ENCODE peak calls at places on chromosomes 3 and 15, in ten cellular contexts. S is mammary epithelial cell, I is left lung, O is astrocyte, T is NB4, G is foreskin fibroblast, F is cardiac fibroblast, B is fibroblast of the aortic adventitia, P is colonic mucosa, C is breast epithelium. U is an unnamed sample.
A peak's percentile ranks its signal among the peaks of the same experiment; 100 is the strongest.

GRCh38 chr15:36951747-36952247 is 148.6 kb downstream of the MEIS2 start:
- DNase-seq in S (peak; percentile 11), I (no peak), O (peak; percentile 99), T (no peak), G (peak; percentile 68), F (peak; percentile 52), B (peak; percentile 69), P (no peak), C (no peak), U (peak; percentile 93)

GRCh38 chr3:172082820-172083513 is 43.6 kb downstream of the FNDC3B start:
- DNase-seq in S (no peak), I (no peak), O (no peak), T (no peak), G (no peak), F (no peak), B (no peak), P (no peak), C (no peak), U (no peak)

GRCh38 chr3:62669161-62669560 is 206.1 kb downstream of the CADPS start:
- DNase-seq in S (no peak), I (no peak), O (no peak), T (no peak), G (no peak), F (no peak), B (no peak), P (no peak), C (no peak), U (no peak)

GRCh38 chr15:90571063-90571541 is 41.4 kb downstream of the CRTC3 start:
- DNase-seq in S (no peak), I (no peak), O (no peak), T (peak; percentile 55), G (peak; percentile 45), F (peak; percentile 66), B (peak; percentile 25), P (peak; percentile 85), C (peak; percentile 60), U (peak; percentile 55)

GRCh38 chr3:197539651-197540051 is 16.1 kb downstream of the BDH1 start:
- DNase-seq in S (peak; percentile 91), I (no peak), O (no peak), T (no peak), G (no peak), F (no peak), B (no peak), P (peak; percentile 84), C (no peak), U (no peak)

GRCh38 chr3:16404349-16404895 is 109.1 kb downstream of the RFTN1 start:
- DNase-seq in S (no peak), I (no peak), O (no peak), T (no peak), G (no peak), F (no peak), B (no peak), P (no peak), C (no peak), U (no peak)

GRCh38 chr3:120931593-120931992 is 23.6 kb downstream of the STXBP5L start:
- DNase-seq in S (no peak), I (no peak), O (no peak), T (no peak), G (no peak), F (no peak), B (no peak), P (no peak), C (no peak), U (no peak)

GRCh38 chr3:11335056-11335608 is 62.9 kb downstream of the ATG7 start:
- DNase-seq in S (peak; percentile 62), I (no peak), O (peak; percentile 50), T (peak; percentile 73), G (peak; percentile 60), F (peak; percentile 88), B (peak; percentile 88), P (peak; percentile 23), C (no peak), U (peak; percentile 76)

GRCh38 chr3:55267206-55267930 is 219.7 kb downstream of the WNT5A start:
- DNase-seq in S (peak; percentile 14), I (no peak), O (peak; percentile 40), T (no peak), G (no peak), F (peak; percentile 71), B (no peak), P (no peak), C (no peak), U (peak; percentile 83)

DNA sequence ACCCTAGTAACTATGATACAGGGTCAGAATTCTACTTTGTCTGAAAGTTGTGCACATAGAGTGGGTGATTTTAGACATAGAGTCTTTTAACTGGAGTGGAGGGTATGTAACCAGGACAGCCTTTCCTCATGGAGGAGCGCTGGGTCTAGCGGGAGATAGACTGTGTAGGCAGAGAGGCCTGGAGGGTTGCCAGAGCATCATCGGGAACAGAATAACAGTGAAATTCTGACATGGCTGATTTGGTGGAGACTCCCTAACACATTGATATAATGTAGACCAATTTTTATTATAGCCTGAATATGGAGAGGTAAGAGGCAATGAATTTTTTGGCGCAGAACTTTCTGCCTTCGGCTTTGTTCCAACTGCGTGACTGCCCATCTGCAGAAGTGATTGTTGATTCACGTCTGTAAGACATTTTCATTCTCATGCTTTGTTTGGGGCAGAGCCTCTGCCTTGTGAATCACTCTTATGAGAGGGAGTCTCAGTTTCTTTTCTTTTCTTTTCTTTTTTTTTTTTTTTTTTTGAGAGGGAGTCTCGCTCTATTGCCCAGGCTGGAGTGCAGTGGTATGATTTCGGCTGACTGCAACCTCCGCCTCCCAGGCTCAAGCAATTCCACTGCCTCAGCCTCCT is 16.0 kb downstream of the LPP start:
- DNase-seq in S (no peak), I (no peak), O (no peak), T (no peak), G (no peak), F (peak; percentile 67), B (no peak), P (no peak), C (no peak), U (peak; percentile 37)
- H3K4me3 ChIP-seq in S (no peak overlapping the region), I (no peak overlapping the region), O (no peak overlapping the region), T (no peak overlapping the region), G (no peak overlapping the region), F (no peak overlapping the region), B (no peak overlapping the region), P (no peak overlapping the region), C (no peak overlapping the region), U (no peak overlapping the region)

GRCh38 chr3:72011495-72011894 is 226.5 kb upstream of the PROK2 start:
- DNase-seq in S (peak; percentile 27), I (no peak), O (peak; percentile 88), T (no peak), G (peak; percentile 68), F (peak; percentile 81), B (peak; percentile 94), P (no peak), C (no peak), U (peak; percentile 97)

GRCh38 chr3:72012376-72012775 is 227.4 kb upstream of the PROK2 start:
- DNase-seq in S (no peak), I (no peak), O (no peak), T (no peak), G (no peak), F (no peak), B (no peak), P (no peak), C (no peak), U (no peak)

GRCh38 chr3:72008226-72008996 is 223.5 kb upstream of the PROK2 start:
- DNase-seq in S (peak; percentile 20), I (no peak), O (no peak), T (peak; percentile 59), G (peak; percentile 71), F (peak; percentile 91), B (peak; percentile 42), P (no peak), C (no peak), U (peak; percentile 74)

GRCh38 chr3:72013104-72013503 is 228.2 kb upstream of the PROK2 start:
- DNase-seq in S (no peak), I (no peak), O (no peak), T (no peak), G (no peak), F (no peak), B (no peak), P (no peak), C (no peak), U (no peak)

GRCh38 chr3:72010044-72010443 is 225.1 kb upstream of the PROK2 start:
- DNase-seq in S (no peak), I (no peak), O (no peak), T (peak; percentile 20), G (peak; percentile 53), F (peak; percentile 36), B (peak; percentile 31), P (no peak), C (no peak), U (peak; percentile 35)
- TF ChIP-seq CTCF in S (no peak), I (no peak), O (no peak), T (no peak), G (no peak), F (peak; percentile 12), B (peak; percentile 26), P (no peak), C (no peak), U (peak; percentile 19)

DNA sequence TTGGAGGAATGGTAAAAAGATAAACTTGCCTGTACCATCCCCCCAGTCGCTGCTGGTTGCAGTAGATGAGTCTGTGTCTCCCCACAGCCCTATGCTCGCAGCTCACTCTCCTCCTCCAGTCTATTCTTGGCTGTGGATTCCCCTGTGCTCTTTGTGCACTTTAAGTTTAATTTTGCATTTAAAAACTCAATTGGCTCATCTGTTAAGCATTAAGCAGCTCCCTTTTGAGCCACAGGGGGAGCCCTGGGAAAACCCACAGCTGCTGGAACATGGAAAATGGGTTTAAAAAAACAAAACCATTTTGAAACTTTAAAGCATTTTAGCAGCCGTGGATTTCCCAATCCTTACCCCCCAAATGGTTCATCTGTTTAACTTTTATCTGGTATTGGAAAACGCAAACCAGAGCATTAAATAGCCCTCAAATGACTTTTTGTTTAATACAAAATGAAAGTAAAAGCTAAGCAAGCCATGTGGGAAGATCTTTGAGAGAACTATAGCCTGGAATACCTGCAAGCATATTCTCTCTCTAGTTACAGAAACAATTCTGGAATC is 536.9 kb downstream of the ZIC1 start:
- DNase-seq in S (peak; percentile 48), I (no peak), O (peak; percentile 91), T (peak; percentile 13), G (peak; percentile 94), F (peak; percentile 93), B (peak; percentile 94), P (no peak), C (no peak), U (peak; percentile 89)
- H3K4me3 ChIP-seq in S (no peak overlapping the region), I (no peak overlapping the region), O (peak overlapping the region; percentile 14), T (no peak overlapping the region), G (peak overlapping the region; percentile 35), F (peak overlapping the region; percentile 18), B (peak overlapping the region; percentile 47), P (no peak overlapping the region), C (peak overlapping the region; percentile 46), U (peak overlapping the region; percentile 40)

DNA sequence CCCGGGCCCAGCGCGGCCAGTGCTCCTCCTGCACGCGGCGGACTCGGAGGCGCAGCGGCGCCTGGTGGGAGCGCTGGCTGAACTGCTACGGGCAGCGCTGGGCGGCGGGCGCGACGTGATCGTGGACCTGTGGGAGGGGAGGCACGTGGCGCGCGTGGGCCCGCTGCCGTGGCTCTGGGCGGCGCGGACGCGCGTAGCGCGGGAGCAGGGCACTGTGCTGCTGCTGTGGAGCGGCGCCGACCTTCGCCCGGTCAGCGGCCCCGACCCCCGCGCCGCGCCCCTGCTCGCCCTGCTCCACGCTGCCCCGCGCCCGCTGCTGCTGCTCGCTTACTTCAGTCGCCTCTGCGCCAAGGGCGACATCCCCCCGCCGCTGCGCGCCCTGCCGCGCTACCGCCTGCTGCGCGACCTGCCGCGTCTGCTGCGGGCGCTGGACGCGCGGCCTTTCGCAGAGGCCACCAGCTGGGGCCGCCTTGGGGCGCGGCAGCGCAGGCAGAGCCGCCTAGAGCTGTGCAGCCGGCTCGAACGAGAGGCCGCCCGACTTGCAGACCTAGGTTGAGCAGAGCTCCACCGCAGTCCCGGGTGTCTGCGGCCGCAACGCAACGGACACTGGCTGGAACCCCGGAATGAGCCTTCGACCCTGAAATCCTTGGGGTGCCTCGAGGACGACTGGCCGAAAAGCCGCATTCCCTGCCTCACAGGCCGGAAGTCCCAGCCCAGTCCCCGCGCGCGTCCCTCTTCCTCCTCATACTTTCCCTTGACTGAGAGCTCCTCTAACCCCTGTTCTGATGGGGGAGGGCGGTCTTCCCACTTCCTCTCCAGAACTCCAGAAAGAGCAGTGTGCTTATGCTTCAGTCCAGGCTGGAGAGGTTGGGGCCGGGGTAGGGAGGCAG is 1.4 kb upstream of the IL17RC start:
- DNase-seq in S (no peak), I (peak; percentile 93), O (peak; percentile 41), T (peak; percentile 78), G (peak; percentile 62), F (peak; percentile 58), B (peak; percentile 47), P (peak; percentile 74), C (peak; percentile 67), U (peak; percentile 52)
- TF ChIP-seq CTCF in S (no peak), I (no peak), O (no peak), T (no peak), G (peak; percentile 45), F (peak; percentile 20), B (peak; percentile 43), P (no peak), C (peak; percentile 33), U (peak; percentile 36)

U was measured in AG10803.